ENCODE peak calls at places on chromosomes 12 and 14, in nine cellular contexts. One of them, this sample, is unnamed. For H3K4me1, the result is how much of the 10 kb centered on the place peaks cover.

GRCh38 chr12:109475121-109475520 is 2.0 kb downstream of the KCTD10 start:
- DNase-seq in left ventricle myocardium inferior: no peak
- DNase-seq in kidney: no peak
- DNase-seq in A549: no peak
- DNase-seq in body of pancreas: no peak
- DNase-seq in GM23338: no peak
- DNase-seq in transverse colon: no peak
- DNase-seq in lung: no peak
- DNase-seq in upper lobe of right lung: no peak
- DNase-seq in this sample: no peak

GRCh38 chr12:108980831-108981618 is 39.8 kb downstream of the SVOP start:
- DNase-seq in left ventricle myocardium inferior: peak
- DNase-seq in kidney: no peak
- DNase-seq in A549: no peak
- DNase-seq in body of pancreas: no peak
- DNase-seq in GM23338: peak
- DNase-seq in transverse colon: no peak
- DNase-seq in lung: no peak
- DNase-seq in upper lobe of right lung: no peak
- DNase-seq in this sample: peak

GRCh38 chr14:95314609-95315008 is 5.1 kb downstream of the CLMN start:
- DNase-seq in left ventricle myocardium inferior: no peak
- DNase-seq in kidney: no peak
- DNase-seq in A549: peak
- DNase-seq in body of pancreas: no peak
- DNase-seq in GM23338: no peak
- DNase-seq in transverse colon: peak
- DNase-seq in lung: no peak
- DNase-seq in upper lobe of right lung: no peak
- DNase-seq in this sample: no peak

GRCh38 chr12:23834076-23834475 is 115.4 kb downstream of the SOX5 start:
- DNase-seq in left ventricle myocardium inferior: no peak
- DNase-seq in kidney: no peak
- DNase-seq in A549: no peak
- DNase-seq in body of pancreas: no peak
- DNase-seq in GM23338: no peak
- DNase-seq in transverse colon: no peak
- DNase-seq in lung: no peak
- DNase-seq in upper lobe of right lung: no peak
- DNase-seq in this sample: peak

GRCh38 chr14:20455355-20456300 is 602 bp downstream of the APEX1 start:
- DNase-seq in left ventricle myocardium inferior: no peak
- DNase-seq in kidney: no peak
- DNase-seq in A549: no peak
- DNase-seq in body of pancreas: no peak
- DNase-seq in GM23338: peak
- DNase-seq in transverse colon: no peak
- DNase-seq in lung: no peak
- DNase-seq in upper lobe of right lung: no peak
- DNase-seq in this sample: peak

GRCh38 chr12:16531623-16532022 is 74.3 kb downstream of the LMO3 start:
- DNase-seq in left ventricle myocardium inferior: no peak
- DNase-seq in kidney: no peak
- DNase-seq in A549: no peak
- DNase-seq in body of pancreas: peak
- DNase-seq in GM23338: no peak
- DNase-seq in transverse colon: peak
- DNase-seq in lung: no peak
- DNase-seq in upper lobe of right lung: no peak
- DNase-seq in this sample: peak

GRCh38 chr12:27646149-27646548 is 50.1 kb upstream of the REP15 start:
- DNase-seq in left ventricle myocardium inferior: no peak
- DNase-seq in kidney: no peak
- DNase-seq in A549: no peak
- DNase-seq in body of pancreas: no peak
- DNase-seq in GM23338: no peak
- DNase-seq in transverse colon: no peak
- DNase-seq in lung: no peak
- DNase-seq in upper lobe of right lung: no peak
- DNase-seq in this sample: no peak

GRCh38 chr12:55699471-55700055 is 8.1 kb downstream of the ITGA7 start:
- DNase-seq in left ventricle myocardium inferior: no peak
- DNase-seq in kidney: no peak
- DNase-seq in A549: no peak
- DNase-seq in body of pancreas: no peak
- DNase-seq in GM23338: no peak
- DNase-seq in transverse colon: peak
- DNase-seq in lung: no peak
- DNase-seq in upper lobe of right lung: peak
- DNase-seq in this sample: no peak

DNA sequence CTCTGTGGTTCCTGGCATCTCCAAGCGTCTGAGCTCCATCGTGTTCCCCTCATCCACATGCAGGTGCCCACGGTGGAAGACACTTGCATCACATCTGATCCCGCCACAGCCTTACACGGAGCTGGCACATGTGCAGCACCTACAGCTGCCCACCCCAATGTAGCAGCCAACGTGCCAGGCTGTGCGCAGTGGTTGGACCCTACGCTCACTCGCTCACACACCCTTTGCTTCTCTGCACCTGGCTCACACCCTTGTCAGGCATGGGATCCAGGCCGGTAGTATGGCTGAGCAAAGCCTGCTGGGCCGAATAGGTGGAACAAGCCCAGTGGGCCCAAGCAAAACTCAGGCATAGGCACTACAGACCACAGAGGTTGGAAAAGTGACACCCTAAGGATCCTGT is 567.2 kb downstream of the FSCB start:
- DNase-seq in left ventricle myocardium inferior: no peak
- DNase-seq in kidney: peak
- DNase-seq in A549: no peak
- DNase-seq in body of pancreas: no peak
- DNase-seq in GM23338: no peak
- DNase-seq in transverse colon: no peak
- DNase-seq in lung: no peak
- DNase-seq in upper lobe of right lung: no peak
- DNase-seq in this sample: no peak
- H3K27ac ChIP-seq in left ventricle myocardium inferior: no peak
- H3K27ac ChIP-seq in kidney: no peak
- H3K27ac ChIP-seq in A549: no peak
- H3K27ac ChIP-seq in body of pancreas: no peak
- H3K27ac ChIP-seq in GM23338: no peak
- H3K27ac ChIP-seq in transverse colon: no peak
- H3K27ac ChIP-seq in lung: no peak
- H3K27ac ChIP-seq in upper lobe of right lung: no peak
- H3K27ac ChIP-seq in this sample: no peak

GRCh38 chr12:49358548-49359141 is 8.6 kb upstream of the SPATS2 start:
- DNase-seq in left ventricle myocardium inferior: no peak
- DNase-seq in kidney: no peak
- DNase-seq in A549: peak
- DNase-seq in body of pancreas: peak
- DNase-seq in GM23338: peak
- DNase-seq in transverse colon: peak
- DNase-seq in lung: no peak
- DNase-seq in upper lobe of right lung: peak
- DNase-seq in this sample: peak
- TF ChIP-seq CTCF in left ventricle myocardium inferior: peak
- TF ChIP-seq CTCF in kidney: peak
- TF ChIP-seq CTCF in A549: peak
- TF ChIP-seq CTCF in body of pancreas: peak
- TF ChIP-seq CTCF in GM23338: peak
- TF ChIP-seq CTCF in transverse colon: peak
- TF ChIP-seq CTCF in lung: peak
- TF ChIP-seq CTCF in upper lobe of right lung: peak
- TF ChIP-seq CTCF in this sample: peak

DNA sequence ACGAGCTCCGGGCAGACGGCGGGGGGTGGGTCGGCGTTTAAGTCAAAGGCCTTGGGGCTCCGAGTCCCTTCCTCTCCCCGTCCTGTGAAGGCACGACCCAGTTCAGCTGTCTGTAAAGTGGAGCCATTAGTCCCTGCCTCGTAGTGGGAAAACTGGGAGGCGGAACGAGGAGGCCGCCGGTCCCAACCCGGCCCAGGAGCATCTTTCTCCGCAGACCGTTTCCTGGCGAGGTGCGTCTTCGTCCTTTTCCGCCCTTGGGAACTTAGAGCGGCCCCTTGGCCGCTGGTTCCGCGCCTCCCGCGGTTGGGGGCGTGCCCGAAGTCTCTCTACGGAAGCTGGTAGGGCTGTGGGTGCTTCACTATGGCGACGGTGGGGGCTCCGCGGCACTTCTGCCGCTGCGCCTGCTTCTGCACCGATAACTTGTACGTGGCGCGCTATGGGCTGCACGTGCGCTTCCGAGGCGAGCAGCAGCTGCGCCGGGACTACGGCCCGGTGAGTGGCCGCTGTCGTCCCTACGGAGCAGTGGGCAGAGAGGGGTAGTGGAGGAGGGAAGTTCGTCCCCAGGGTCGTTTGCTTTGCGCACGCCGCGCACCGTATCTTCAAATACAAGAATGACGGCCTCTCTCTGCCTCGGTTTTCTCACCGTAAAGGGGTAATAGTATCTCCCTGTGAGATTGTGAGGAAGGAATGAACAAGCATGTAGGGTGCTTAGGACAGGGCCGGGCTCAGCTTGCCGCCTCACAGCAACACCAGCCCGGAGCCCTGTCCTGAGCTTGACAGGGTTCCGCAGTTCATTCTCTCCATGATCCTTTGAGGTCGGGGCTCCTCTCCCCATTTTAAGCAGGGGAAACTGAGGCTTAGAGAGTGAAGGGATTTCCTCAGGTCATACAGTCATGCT is at the start of gene OGFOD2:
- DNase-seq in left ventricle myocardium inferior: peak
- DNase-seq in kidney: peak
- DNase-seq in A549: peak
- DNase-seq in body of pancreas: peak
- DNase-seq in GM23338: peak
- DNase-seq in transverse colon: peak
- DNase-seq in lung: peak
- DNase-seq in upper lobe of right lung: peak
- DNase-seq in this sample: peak
- H3K4me1 ChIP-seq in left ventricle myocardium inferior: half or more
- H3K4me1 ChIP-seq in kidney: under half
- H3K4me1 ChIP-seq in A549: under half
- H3K4me1 ChIP-seq in body of pancreas: half or more
- H3K4me1 ChIP-seq in GM23338: under half
- H3K4me1 ChIP-seq in transverse colon: under half
- H3K4me1 ChIP-seq in lung: under half
- H3K4me1 ChIP-seq in upper lobe of right lung: under half
- H3K4me1 ChIP-seq in this sample: under half

GRCh38 chr12:53563452-53563851 is 56.2 kb upstream of the NPFF start:
- DNase-seq in left ventricle myocardium inferior: no peak
- DNase-seq in kidney: no peak
- DNase-seq in A549: no peak
- DNase-seq in body of pancreas: no peak
- DNase-seq in GM23338: no peak
- DNase-seq in transverse colon: no peak
- DNase-seq in lung: no peak
- DNase-seq in upper lobe of right lung: no peak
- DNase-seq in this sample: no peak

GRCh38 chr12:53564276-53564675 is 57.0 kb upstream of the NPFF start:
- DNase-seq in left ventricle myocardium inferior: no peak
- DNase-seq in kidney: no peak
- DNase-seq in A549: no peak
- DNase-seq in body of pancreas: no peak
- DNase-seq in GM23338: no peak
- DNase-seq in transverse colon: no peak
- DNase-seq in lung: no peak
- DNase-seq in upper lobe of right lung: no peak
- DNase-seq in this sample: no peak

GRCh38 chr12:53560386-53560785 is 53.1 kb upstream of the NPFF start:
- DNase-seq in left ventricle myocardium inferior: no peak
- DNase-seq in kidney: no peak
- DNase-seq in A549: no peak
- DNase-seq in body of pancreas: no peak
- DNase-seq in GM23338: no peak
- DNase-seq in transverse colon: no peak
- DNase-seq in lung: no peak
- DNase-seq in upper lobe of right lung: no peak
- DNase-seq in this sample: no peak

GRCh38 chr12:53560912-53561589 is 53.8 kb upstream of the NPFF start:
- DNase-seq in left ventricle myocardium inferior: no peak
- DNase-seq in kidney: no peak
- DNase-seq in A549: no peak
- DNase-seq in body of pancreas: no peak
- DNase-seq in GM23338: no peak
- DNase-seq in transverse colon: no peak
- DNase-seq in lung: no peak
- DNase-seq in upper lobe of right lung: no peak
- DNase-seq in this sample: no peak

DNA sequence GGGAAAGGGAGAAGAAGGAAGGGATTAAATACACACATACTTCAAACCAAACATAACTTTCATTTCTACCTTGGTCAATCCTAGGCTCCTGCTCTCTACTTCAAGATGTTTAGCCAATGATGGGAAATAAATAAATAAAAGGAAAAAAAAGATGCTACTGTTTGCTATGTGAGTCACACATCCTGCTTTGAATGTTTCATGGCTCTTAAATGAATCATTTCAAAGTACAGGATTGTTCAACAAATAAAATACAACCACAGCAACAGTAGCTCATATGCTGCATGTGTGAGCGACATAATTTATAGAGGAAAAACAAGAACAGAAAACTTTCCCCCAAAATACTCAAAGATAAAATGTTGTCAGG is 54.3 kb upstream of the NPFF start:
- DNase-seq in left ventricle myocardium inferior: no peak
- DNase-seq in kidney: no peak
- DNase-seq in A549: peak
- DNase-seq in body of pancreas: no peak
- DNase-seq in GM23338: no peak
- DNase-seq in transverse colon: no peak
- DNase-seq in lung: no peak
- DNase-seq in upper lobe of right lung: no peak
- DNase-seq in this sample: no peak
- H3K27ac ChIP-seq in left ventricle myocardium inferior: peak
- H3K27ac ChIP-seq in kidney: no peak
- H3K27ac ChIP-seq in A549: peak
- H3K27ac ChIP-seq in body of pancreas: no peak
- H3K27ac ChIP-seq in GM23338: no peak
- H3K27ac ChIP-seq in transverse colon: peak
- H3K27ac ChIP-seq in lung: peak
- H3K27ac ChIP-seq in upper lobe of right lung: no peak
- H3K27ac ChIP-seq in this sample: no peak

DNA sequence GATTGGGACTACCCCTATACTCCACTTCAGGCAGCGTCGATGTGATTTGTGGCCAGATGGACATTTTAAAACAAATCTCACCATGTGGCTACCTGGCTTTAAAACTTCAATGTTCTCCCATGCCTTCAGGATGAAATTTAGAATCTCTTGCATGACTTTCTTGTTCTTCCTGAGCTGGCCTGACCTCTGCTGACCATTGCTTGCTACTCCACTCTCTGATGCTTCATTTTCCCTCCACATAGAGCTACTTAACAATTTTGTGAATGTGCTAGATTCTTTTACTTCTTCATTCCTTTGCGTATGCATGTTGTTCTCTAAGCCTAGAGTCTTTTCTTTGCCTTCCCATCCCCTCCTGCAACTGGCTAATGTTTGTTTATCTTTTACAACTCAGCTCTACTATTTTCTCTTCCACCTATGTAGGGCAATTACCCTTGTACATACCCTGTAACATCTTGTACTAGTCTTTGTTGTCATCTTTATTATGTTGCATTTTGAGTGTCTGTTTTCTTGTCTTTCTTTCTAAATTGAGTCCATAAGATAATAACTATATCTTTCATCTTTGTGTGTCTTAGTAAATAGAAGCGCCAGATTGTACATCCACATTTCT is 41.2 kb downstream of the YLPM1 start:
- DNase-seq in left ventricle myocardium inferior: no peak
- DNase-seq in kidney: no peak
- DNase-seq in A549: peak
- DNase-seq in body of pancreas: peak
- DNase-seq in GM23338: peak
- DNase-seq in transverse colon: peak
- DNase-seq in lung: no peak
- DNase-seq in upper lobe of right lung: no peak
- DNase-seq in this sample: peak
- TF ChIP-seq CTCF in left ventricle myocardium inferior: peak
- TF ChIP-seq CTCF in kidney: peak
- TF ChIP-seq CTCF in A549: peak
- TF ChIP-seq CTCF in body of pancreas: peak
- TF ChIP-seq CTCF in GM23338: peak
- TF ChIP-seq CTCF in transverse colon: peak
- TF ChIP-seq CTCF in lung: peak
- TF ChIP-seq CTCF in upper lobe of right lung: peak
- TF ChIP-seq CTCF in this sample: peak

This sample was measured in cardiac muscle cell.